ENCODE peak calls at places on chromosomes 4 and X, in five cellular contexts. I is uterus; N is body of pancreas; E is effector memory CD4-positive, alpha-beta T cell; D is IMR-90. J is an unnamed sample.

GRCh38 chr4:180558427-180558826 is 1684.8 kb upstream of the TENM3 start:
- DNase-seq in I (no peak), N (no peak), E (no peak), D (no peak), J (no peak)

GRCh38 chrX:54043084-54043483 is 1.2 kb downstream of the PHF8 start:
- DNase-seq in I (no peak), N (no peak), E (no peak), D (no peak), J (no peak)

GRCh38 chrX:138745215-138745614 is 33.7 kb upstream of the FGF13 start:
- DNase-seq in I (peak), N (peak), E (no peak), D (peak), J (peak)

GRCh38 chr4:149158852-149159251 is 656.8 kb downstream of the IQCM start:
- DNase-seq in I (no peak), N (no peak), E (no peak), D (peak), J (no peak)

GRCh38 chr4:13137400-13137799 is 346.7 kb downstream of the RAB28 start:
- DNase-seq in I (no peak), N (no peak), E (no peak), D (no peak), J (no peak)

GRCh38 chr4:6263541-6264540 is 5.8 kb upstream of the WFS1 start:
- DNase-seq in I (peak), N (no peak), E (no peak), D (peak), J (peak)

GRCh38 chr4:15756361-15756861 is 21.7 kb upstream of the CD38 start:
- DNase-seq in I (no peak), N (no peak), E (peak), D (peak), J (no peak)

GRCh38 chrX:12992544-12993118 is 17.7 kb downstream of the TMSB4X start:
- DNase-seq in I (no peak), N (no peak), E (no peak), D (no peak), J (no peak)

GRCh38 chr4:132527817-132528216 is 621.3 kb upstream of the PCDH10 start:
- DNase-seq in I (no peak), N (no peak), E (no peak), D (no peak), J (no peak)

GRCh38 chrX:149937881-149938426 is 337 bp downstream of the EOLA2 start:
- DNase-seq in I (peak), N (peak), E (no peak), D (peak), J (no peak)

GRCh38 chrX:106203315-106203714 is 35.2 kb downstream of the PWWP3B start:
- DNase-seq in I (no peak), N (no peak), E (no peak), D (no peak), J (no peak)

GRCh38 chr4:29311231-29311630 is 1408.9 kb upstream of the PCDH7 start:
- DNase-seq in I (no peak), N (no peak), E (no peak), D (peak), J (peak)

GRCh38 chr4:109334596-109335105 is 32.2 kb upstream of the COL25A1 start:
- DNase-seq in I (no peak), N (no peak), E (no peak), D (no peak), J (no peak)

GRCh38 chrX:47707031-47707780 is 48.2 kb upstream of the UXT start:
- DNase-seq in I (no peak), N (no peak), E (no peak), D (no peak), J (no peak)

GRCh38 chr4:28966982-28967381 is 1753.2 kb upstream of the PCDH7 start:
- DNase-seq in I (no peak), N (no peak), E (no peak), D (peak), J (no peak)

GRCh38 chr4:18318682-18319410 is 297.3 kb upstream of the LCORL start:
- DNase-seq in I (peak), N (peak), E (no peak), D (no peak), J (peak)

GRCh38 chrX:27439771-27440170 is 23.4 kb downstream of the PPP4R3C start:
- DNase-seq in I (no peak), N (no peak), E (no peak), D (no peak), J (peak)

GRCh38 chrX:3697701-3698279 is 15.7 kb downstream of the PRKX start:
- DNase-seq in I (no peak), N (peak), E (no peak), D (peak), J (peak)

GRCh38 chrX:120768254-120768653 is 107.4 kb downstream of the CT47B1 start:
- DNase-seq in I (no peak), N (no peak), E (no peak), D (no peak), J (no peak)

GRCh38 chr4:106773106-106773905 is 262.8 kb downstream of the DKK2 start:
- DNase-seq in I (no peak), N (no peak), E (no peak), D (no peak), J (no peak)

GRCh38 chr4:174365018-174365587 is 81.4 kb downstream of the CEP44 start:
- DNase-seq in I (no peak), N (no peak), E (no peak), D (peak), J (peak)

GRCh38 chr4:26729027-26729426 is 131.6 kb upstream of the STIM2 start:
- DNase-seq in I (no peak), N (no peak), E (no peak), D (no peak), J (no peak)

GRCh38 chrX:123138473-123138872 is 45.6 kb upstream of the GRIA3 start:
- DNase-seq in I (no peak), N (no peak), E (no peak), D (no peak), J (no peak)

GRCh38 chr4:27176400-27176799 is 315.8 kb downstream of the STIM2 start:
- DNase-seq in I (no peak), N (no peak), E (no peak), D (peak), J (no peak)

GRCh38 chr4:134132086-134132783 is 69.4 kb downstream of the PABPC4L start:
- DNase-seq in I (no peak), N (no peak), E (no peak), D (no peak), J (no peak)

GRCh38 chrX:68840256-68840655 is 11.4 kb downstream of the EFNB1 start:
- DNase-seq in I (no peak), N (no peak), E (no peak), D (no peak), J (no peak)

GRCh38 chr4:166687828-166688227 is 546.5 kb downstream of the SPOCK3 start:
- DNase-seq in I (no peak), N (no peak), E (no peak), D (no peak), J (no peak)

GRCh38 chr4:866761-867390 is 40.9 kb upstream of the CPLX1 start:
- DNase-seq in I (no peak), N (no peak), E (no peak), D (no peak), J (no peak)

GRCh38 chr4:149344436-149344835 is 471.2 kb downstream of the IQCM start:
- DNase-seq in I (no peak), N (no peak), E (no peak), D (peak), J (no peak)

GRCh38 chr4:82797048-82797590 is 1.5 kb downstream of the SCD5 start:
- DNase-seq in I (no peak), N (peak), E (no peak), D (no peak), J (peak)

GRCh38 chrX:3142259-3143042 is 101.2 kb downstream of the ARSF start:
- DNase-seq in I (no peak), N (no peak), E (no peak), D (no peak), J (no peak)

GRCh38 chr4:47155907-47156306 is 124.5 kb downstream of the GABRB1 start:
- DNase-seq in I (no peak), N (no peak), E (no peak), D (no peak), J (no peak)

GRCh38 chr4:94419549-94419948 is 32.2 kb upstream of the PDLIM5 start:
- DNase-seq in I (no peak), N (no peak), E (no peak), D (no peak), J (no peak)

GRCh38 chrX:104523858-104524257 is 42.1 kb upstream of the IL1RAPL2 start:
- DNase-seq in I (no peak), N (no peak), E (no peak), D (no peak), J (no peak)

GRCh38 chr4:148055844-148056243 is 324.0 kb downstream of the ARHGAP10 start:
- DNase-seq in I (no peak), N (no peak), E (no peak), D (no peak), J (no peak)

GRCh38 chrX:47093248-47093647 is 15.0 kb downstream of the RGN start:
- DNase-seq in I (no peak), N (no peak), E (no peak), D (peak), J (peak)

GRCh38 chr4:177001271-177002175 is 208.8 kb upstream of the VEGFC start:
- DNase-seq in I (no peak), N (no peak), E (no peak), D (peak), J (no peak)

GRCh38 chrX:19514791-19515614 is at the start of gene MAP3K15:
- DNase-seq in I (no peak), N (peak), E (no peak), D (no peak), J (peak)

DNA sequence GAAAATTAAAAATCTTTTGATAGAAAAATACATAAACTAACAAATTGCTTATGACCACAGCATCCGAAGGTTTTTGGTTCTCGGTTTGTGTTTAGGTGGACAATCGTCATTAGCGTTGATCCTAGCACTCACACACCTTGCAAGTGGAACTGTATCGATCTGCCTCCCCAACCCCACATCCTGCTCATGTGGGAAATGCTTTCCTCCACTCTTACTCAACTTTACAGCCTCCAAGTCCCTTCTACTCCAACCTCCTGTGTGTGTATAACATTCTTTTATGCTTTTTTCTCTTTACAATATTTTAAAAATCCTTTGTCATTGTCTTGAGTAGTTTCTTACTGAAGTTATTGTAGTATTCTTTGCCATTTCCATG is 15.6 kb upstream of the TMEM131L start:
- DNase-seq in I (no peak), N (no peak), E (no peak), D (no peak), J (no peak)
- H3K4me3 ChIP-seq in I (no peak), N (no peak), E (peak), D (no peak), J (no peak)

GRCh38 chr4:70711599-70711998 is 10.2 kb upstream of the RUFY3 start:
- DNase-seq in I (no peak), N (no peak), E (no peak), D (no peak), J (no peak)

GRCh38 chr4:70712604-70713452 is 8.9 kb upstream of the RUFY3 start:
- DNase-seq in I (no peak), N (no peak), E (no peak), D (no peak), J (no peak)

GRCh38 chr4:70706516-70706915 is 15.2 kb upstream of the RUFY3 start:
- DNase-seq in I (no peak), N (no peak), E (no peak), D (peak), J (peak)

GRCh38 chr4:70712150-70712549 is 9.6 kb upstream of the RUFY3 start:
- DNase-seq in I (no peak), N (no peak), E (no peak), D (no peak), J (no peak)

DNA sequence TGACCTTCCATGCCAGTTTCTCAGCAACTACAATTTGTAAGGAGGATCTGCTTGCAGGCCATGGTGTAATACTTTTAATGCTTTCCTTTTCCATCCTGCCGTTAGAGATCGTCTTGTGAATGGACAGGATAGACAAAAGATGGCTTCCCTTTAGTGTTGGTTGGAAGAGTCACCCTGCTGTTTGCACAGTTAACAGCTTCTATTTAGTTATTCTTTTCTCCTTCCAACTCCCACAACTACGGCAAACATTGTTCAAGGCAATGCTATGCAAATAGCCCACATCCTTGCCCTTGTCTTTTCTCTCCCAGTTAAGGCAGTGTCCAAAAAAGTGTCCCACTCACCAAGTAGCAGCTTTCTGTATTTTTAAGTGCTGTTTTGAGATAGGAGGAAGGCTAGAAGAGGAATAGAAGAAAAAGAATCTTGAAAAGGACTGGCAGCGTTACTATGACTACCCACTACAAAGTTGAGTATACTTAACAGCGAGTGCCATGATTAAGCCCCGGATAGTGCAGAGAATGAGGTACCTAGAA is 12.1 kb upstream of the RUFY3 start:
- DNase-seq in I (no peak), N (no peak), E (no peak), D (no peak), J (no peak)
- H3K4me3 ChIP-seq in I (no peak), N (no peak), E (no peak), D (no peak), J (no peak)

GRCh38 chr4:89300490-89300889 is 7.1 kb downstream of the GPRIN3 start:
- DNase-seq in I (no peak), N (no peak), E (no peak), D (no peak), J (no peak)
- H3K4me3 ChIP-seq in I (no peak), N (no peak), E (peak), D (no peak), J (no peak)

DNA sequence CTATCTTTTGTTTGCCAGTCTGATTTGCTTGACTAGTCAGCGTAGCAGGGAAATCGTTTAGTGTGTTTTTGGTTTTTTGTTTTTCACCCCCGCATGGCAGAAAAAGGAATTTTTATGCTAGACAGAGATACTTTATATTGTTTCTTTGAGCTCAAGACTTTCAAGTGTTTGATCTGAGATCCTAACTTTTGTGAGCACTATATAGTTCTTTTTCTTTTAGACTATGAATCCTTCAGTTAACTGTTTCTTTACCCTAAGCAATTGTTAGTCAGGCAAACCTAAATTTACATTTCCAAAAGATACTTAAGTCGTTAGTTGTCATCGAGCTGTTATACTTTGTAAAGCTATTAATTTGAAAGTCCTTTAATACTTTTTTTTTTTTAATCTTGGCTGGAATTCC is 73.3 kb downstream of the RAP1GDS1 start:
- DNase-seq in I (no peak), N (no peak), E (no peak), D (no peak), J (no peak)
- H3K4me3 ChIP-seq in I (no peak), N (no peak), E (no peak), D (no peak), J (no peak)

GRCh38 chr4:7843831-7844230 is 95.8 kb downstream of the AFAP1 start:
- DNase-seq in I (no peak), N (no peak), E (no peak), D (no peak), J (no peak)
- H3K4me3 ChIP-seq in I (no peak), N (no peak), E (no peak), D (no peak), J (no peak)

DNA sequence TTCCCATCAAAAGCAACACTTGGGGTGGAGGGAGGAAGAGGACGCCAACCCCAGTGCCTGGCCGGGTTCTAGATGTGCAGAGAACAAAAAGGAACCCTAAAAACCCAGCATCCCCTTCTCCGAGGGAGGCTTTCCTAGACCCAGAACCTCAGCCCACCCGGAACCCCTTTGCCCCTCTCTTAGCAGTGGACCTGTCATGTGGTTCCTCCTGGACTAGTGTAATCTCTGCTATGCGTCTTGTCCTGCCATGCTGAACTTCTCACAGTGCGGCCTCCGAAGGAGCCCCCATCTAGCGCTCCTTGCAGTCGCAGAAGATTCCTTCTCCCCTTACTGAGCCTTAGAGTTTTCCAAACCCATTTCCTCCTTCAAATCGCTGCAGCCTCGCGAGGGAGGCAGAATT is 1.1 kb upstream of the PRRG3 start:
- DNase-seq in I (no peak), N (no peak), E (no peak), D (no peak), J (no peak)
- H3K4me3 ChIP-seq in I (no peak), N (no peak), E (no peak), D (no peak), J (no peak)

GRCh38 chrX:129953334-129953648 is 29.1 kb upstream of the BCORL1 start:
- DNase-seq in I (no peak), N (no peak), E (no peak), D (no peak), J (no peak)
- H3K4me3 ChIP-seq in I (peak), N (no peak), E (peak), D (no peak), J (no peak)

DNA sequence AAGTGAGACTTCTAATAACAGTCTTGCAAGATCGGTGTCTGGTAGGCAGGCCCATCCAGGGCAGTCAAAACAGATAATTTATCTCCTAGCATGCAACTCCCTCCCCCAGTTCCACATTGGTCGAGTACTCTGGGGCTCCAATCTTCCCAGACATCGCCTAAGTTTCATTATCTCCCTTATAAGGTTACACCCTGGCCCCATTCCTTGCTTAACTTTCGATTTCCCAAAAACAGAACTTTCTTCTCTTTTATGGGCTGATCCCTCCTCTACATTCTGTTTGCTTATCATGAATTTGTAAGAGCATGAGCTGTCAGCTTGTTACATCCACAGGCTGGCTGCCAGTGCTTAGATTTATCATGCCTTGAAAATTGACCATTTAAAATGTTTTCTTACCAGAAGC is 471.3 kb downstream of the TECRL start:
- DNase-seq in I (peak), N (no peak), E (no peak), D (no peak), J (no peak)
- H3K4me3 ChIP-seq in I (peak), N (no peak), E (no peak), D (no peak), J (no peak)